ENCODE peak calls at places on chromosome 15, in nine cellular contexts. One of them, this sample, is unnamed.

GRCh38 chr15:89444855-89445254 is 51.5 kb downstream of the RHCG start:
- DNase-seq in KG1: no peak
- DNase-seq in activated CD4-positive, alpha-beta memory T cell treated with anti-CD3 and anti-CD28 coated beads, Interleukin-2, amount 10 ng/mL, durations not matched to agents 7 days and 5 days: no peak
- DNase-seq in stimulated activated naive CD8-positive, alpha-beta T cell treated with anti-CD3 and anti-CD28 coated beads, Interleukin-15, amount 100 ng/mL, for 72 hours: no peak
- DNase-seq in substantia nigra: no peak
- DNase-seq in NCI-H1092 treated with DMSO at 0.1 percent for 48 hours: peak
- DNase-seq in AG09319: no peak
- DNase-seq in fibroblast of villous mesenchyme: no peak
- DNase-seq in HTR-8/SVneo: no peak
- DNase-seq in this sample: no peak

GRCh38 chr15:45116482-45117326 is 2.6 kb downstream of the DUOXA2 start:
- DNase-seq in KG1: no peak
- DNase-seq in activated CD4-positive, alpha-beta memory T cell treated with anti-CD3 and anti-CD28 coated beads, Interleukin-2, amount 10 ng/mL, durations not matched to agents 7 days and 5 days: no peak
- DNase-seq in stimulated activated naive CD8-positive, alpha-beta T cell treated with anti-CD3 and anti-CD28 coated beads, Interleukin-15, amount 100 ng/mL, for 72 hours: no peak
- DNase-seq in substantia nigra: no peak
- DNase-seq in NCI-H1092 treated with DMSO at 0.1 percent for 48 hours: no peak
- DNase-seq in AG09319: no peak
- DNase-seq in fibroblast of villous mesenchyme: no peak
- DNase-seq in HTR-8/SVneo: no peak
- DNase-seq in this sample: peak

GRCh38 chr15:57732526-57733331 is 26.2 kb downstream of the POLR2M start:
- DNase-seq in KG1: peak
- DNase-seq in activated CD4-positive, alpha-beta memory T cell treated with anti-CD3 and anti-CD28 coated beads, Interleukin-2, amount 10 ng/mL, durations not matched to agents 7 days and 5 days: peak
- DNase-seq in stimulated activated naive CD8-positive, alpha-beta T cell treated with anti-CD3 and anti-CD28 coated beads, Interleukin-15, amount 100 ng/mL, for 72 hours: peak
- DNase-seq in substantia nigra: peak
- DNase-seq in NCI-H1092 treated with DMSO at 0.1 percent for 48 hours: peak
- DNase-seq in AG09319: no peak
- DNase-seq in fibroblast of villous mesenchyme: peak
- DNase-seq in HTR-8/SVneo: peak
- DNase-seq in this sample: peak

GRCh38 chr15:74383695-74384565 is 16.5 kb upstream of the CYP11A1 start:
- DNase-seq in KG1: no peak
- DNase-seq in activated CD4-positive, alpha-beta memory T cell treated with anti-CD3 and anti-CD28 coated beads, Interleukin-2, amount 10 ng/mL, durations not matched to agents 7 days and 5 days: peak
- DNase-seq in stimulated activated naive CD8-positive, alpha-beta T cell treated with anti-CD3 and anti-CD28 coated beads, Interleukin-15, amount 100 ng/mL, for 72 hours: peak
- DNase-seq in substantia nigra: no peak
- DNase-seq in NCI-H1092 treated with DMSO at 0.1 percent for 48 hours: no peak
- DNase-seq in AG09319: no peak
- DNase-seq in fibroblast of villous mesenchyme: no peak
- DNase-seq in HTR-8/SVneo: no peak
- DNase-seq in this sample: peak

GRCh38 chr15:100998630-100999029 is 79.5 kb downstream of the LRRK1 start:
- DNase-seq in KG1: no peak
- DNase-seq in activated CD4-positive, alpha-beta memory T cell treated with anti-CD3 and anti-CD28 coated beads, Interleukin-2, amount 10 ng/mL, durations not matched to agents 7 days and 5 days: no peak
- DNase-seq in stimulated activated naive CD8-positive, alpha-beta T cell treated with anti-CD3 and anti-CD28 coated beads, Interleukin-15, amount 100 ng/mL, for 72 hours: no peak
- DNase-seq in substantia nigra: no peak
- DNase-seq in NCI-H1092 treated with DMSO at 0.1 percent for 48 hours: no peak
- DNase-seq in AG09319: no peak
- DNase-seq in fibroblast of villous mesenchyme: no peak
- DNase-seq in HTR-8/SVneo: no peak
- DNase-seq in this sample: no peak

GRCh38 chr15:44798815-44799214 is 62.5 kb downstream of the TRIM69 start:
- DNase-seq in KG1: no peak
- DNase-seq in activated CD4-positive, alpha-beta memory T cell treated with anti-CD3 and anti-CD28 coated beads, Interleukin-2, amount 10 ng/mL, durations not matched to agents 7 days and 5 days: no peak
- DNase-seq in stimulated activated naive CD8-positive, alpha-beta T cell treated with anti-CD3 and anti-CD28 coated beads, Interleukin-15, amount 100 ng/mL, for 72 hours: no peak
- DNase-seq in substantia nigra: no peak
- DNase-seq in NCI-H1092 treated with DMSO at 0.1 percent for 48 hours: peak
- DNase-seq in AG09319: no peak
- DNase-seq in fibroblast of villous mesenchyme: no peak
- DNase-seq in HTR-8/SVneo: no peak
- DNase-seq in this sample: no peak

GRCh38 chr15:22954798-22955543 is 25.2 kb downstream of the CYFIP1 start:
- DNase-seq in KG1: no peak
- DNase-seq in activated CD4-positive, alpha-beta memory T cell treated with anti-CD3 and anti-CD28 coated beads, Interleukin-2, amount 10 ng/mL, durations not matched to agents 7 days and 5 days: no peak
- DNase-seq in stimulated activated naive CD8-positive, alpha-beta T cell treated with anti-CD3 and anti-CD28 coated beads, Interleukin-15, amount 100 ng/mL, for 72 hours: no peak
- DNase-seq in substantia nigra: no peak
- DNase-seq in NCI-H1092 treated with DMSO at 0.1 percent for 48 hours: no peak
- DNase-seq in AG09319: no peak
- DNase-seq in fibroblast of villous mesenchyme: no peak
- DNase-seq in HTR-8/SVneo: no peak
- DNase-seq in this sample: no peak

GRCh38 chr15:49145651-49146609 is 9.5 kb downstream of the COPS2 start:
- DNase-seq in KG1: peak
- DNase-seq in activated CD4-positive, alpha-beta memory T cell treated with anti-CD3 and anti-CD28 coated beads, Interleukin-2, amount 10 ng/mL, durations not matched to agents 7 days and 5 days: peak
- DNase-seq in stimulated activated naive CD8-positive, alpha-beta T cell treated with anti-CD3 and anti-CD28 coated beads, Interleukin-15, amount 100 ng/mL, for 72 hours: no peak
- DNase-seq in substantia nigra: no peak
- DNase-seq in NCI-H1092 treated with DMSO at 0.1 percent for 48 hours: peak
- DNase-seq in AG09319: peak
- DNase-seq in fibroblast of villous mesenchyme: peak
- DNase-seq in HTR-8/SVneo: peak
- DNase-seq in this sample: no peak

GRCh38 chr15:64841258-64842098 is at the start of gene PLEKHO2:
- DNase-seq in KG1: peak
- DNase-seq in activated CD4-positive, alpha-beta memory T cell treated with anti-CD3 and anti-CD28 coated beads, Interleukin-2, amount 10 ng/mL, durations not matched to agents 7 days and 5 days: peak
- DNase-seq in stimulated activated naive CD8-positive, alpha-beta T cell treated with anti-CD3 and anti-CD28 coated beads, Interleukin-15, amount 100 ng/mL, for 72 hours: peak
- DNase-seq in substantia nigra: peak
- DNase-seq in NCI-H1092 treated with DMSO at 0.1 percent for 48 hours: peak
- DNase-seq in AG09319: peak
- DNase-seq in fibroblast of villous mesenchyme: peak
- DNase-seq in HTR-8/SVneo: peak
- DNase-seq in this sample: peak

GRCh38 chr15:81000144-81000625 is 538 bp upstream of the TLNRD1 start:
- DNase-seq in KG1: no peak
- DNase-seq in activated CD4-positive, alpha-beta memory T cell treated with anti-CD3 and anti-CD28 coated beads, Interleukin-2, amount 10 ng/mL, durations not matched to agents 7 days and 5 days: no peak
- DNase-seq in stimulated activated naive CD8-positive, alpha-beta T cell treated with anti-CD3 and anti-CD28 coated beads, Interleukin-15, amount 100 ng/mL, for 72 hours: no peak
- DNase-seq in substantia nigra: no peak
- DNase-seq in NCI-H1092 treated with DMSO at 0.1 percent for 48 hours: peak
- DNase-seq in AG09319: no peak
- DNase-seq in fibroblast of villous mesenchyme: no peak
- DNase-seq in HTR-8/SVneo: no peak
- DNase-seq in this sample: no peak

GRCh38 chr15:66651913-66652642 is 50.0 kb upstream of the SMAD6 start:
- DNase-seq in KG1: no peak
- DNase-seq in activated CD4-positive, alpha-beta memory T cell treated with anti-CD3 and anti-CD28 coated beads, Interleukin-2, amount 10 ng/mL, durations not matched to agents 7 days and 5 days: no peak
- DNase-seq in stimulated activated naive CD8-positive, alpha-beta T cell treated with anti-CD3 and anti-CD28 coated beads, Interleukin-15, amount 100 ng/mL, for 72 hours: no peak
- DNase-seq in substantia nigra: no peak
- DNase-seq in NCI-H1092 treated with DMSO at 0.1 percent for 48 hours: no peak
- DNase-seq in AG09319: no peak
- DNase-seq in fibroblast of villous mesenchyme: no peak
- DNase-seq in HTR-8/SVneo: no peak
- DNase-seq in this sample: no peak

GRCh38 chr15:25905140-25905539 is 42.0 kb upstream of the ATP10A start:
- DNase-seq in KG1: no peak
- DNase-seq in activated CD4-positive, alpha-beta memory T cell treated with anti-CD3 and anti-CD28 coated beads, Interleukin-2, amount 10 ng/mL, durations not matched to agents 7 days and 5 days: no peak
- DNase-seq in stimulated activated naive CD8-positive, alpha-beta T cell treated with anti-CD3 and anti-CD28 coated beads, Interleukin-15, amount 100 ng/mL, for 72 hours: peak
- DNase-seq in substantia nigra: no peak
- DNase-seq in NCI-H1092 treated with DMSO at 0.1 percent for 48 hours: no peak
- DNase-seq in AG09319: peak
- DNase-seq in fibroblast of villous mesenchyme: peak
- DNase-seq in HTR-8/SVneo: no peak
- DNase-seq in this sample: peak

GRCh38 chr15:67189326-67190051 is 65.0 kb downstream of the AAGAB start:
- DNase-seq in KG1: no peak
- DNase-seq in activated CD4-positive, alpha-beta memory T cell treated with anti-CD3 and anti-CD28 coated beads, Interleukin-2, amount 10 ng/mL, durations not matched to agents 7 days and 5 days: peak
- DNase-seq in stimulated activated naive CD8-positive, alpha-beta T cell treated with anti-CD3 and anti-CD28 coated beads, Interleukin-15, amount 100 ng/mL, for 72 hours: no peak
- DNase-seq in substantia nigra: no peak
- DNase-seq in NCI-H1092 treated with DMSO at 0.1 percent for 48 hours: no peak
- DNase-seq in AG09319: no peak
- DNase-seq in fibroblast of villous mesenchyme: no peak
- DNase-seq in HTR-8/SVneo: no peak
- DNase-seq in this sample: peak

GRCh38 chr15:43648649-43649429 is at the start of gene CATSPER2:
- DNase-seq in KG1: no peak
- DNase-seq in activated CD4-positive, alpha-beta memory T cell treated with anti-CD3 and anti-CD28 coated beads, Interleukin-2, amount 10 ng/mL, durations not matched to agents 7 days and 5 days: no peak
- DNase-seq in stimulated activated naive CD8-positive, alpha-beta T cell treated with anti-CD3 and anti-CD28 coated beads, Interleukin-15, amount 100 ng/mL, for 72 hours: no peak
- DNase-seq in substantia nigra: no peak
- DNase-seq in NCI-H1092 treated with DMSO at 0.1 percent for 48 hours: no peak
- DNase-seq in AG09319: no peak
- DNase-seq in fibroblast of villous mesenchyme: no peak
- DNase-seq in HTR-8/SVneo: no peak
- DNase-seq in this sample: no peak

GRCh38 chr15:85171736-85172135 is 190.1 kb downstream of the PDE8A start:
- DNase-seq in KG1: no peak
- DNase-seq in activated CD4-positive, alpha-beta memory T cell treated with anti-CD3 and anti-CD28 coated beads, Interleukin-2, amount 10 ng/mL, durations not matched to agents 7 days and 5 days: no peak
- DNase-seq in stimulated activated naive CD8-positive, alpha-beta T cell treated with anti-CD3 and anti-CD28 coated beads, Interleukin-15, amount 100 ng/mL, for 72 hours: no peak
- DNase-seq in substantia nigra: no peak
- DNase-seq in NCI-H1092 treated with DMSO at 0.1 percent for 48 hours: no peak
- DNase-seq in AG09319: no peak
- DNase-seq in fibroblast of villous mesenchyme: peak
- DNase-seq in HTR-8/SVneo: no peak
- DNase-seq in this sample: no peak

GRCh38 chr15:74396445-74397238 is 29.2 kb upstream of the CYP11A1 start:
- DNase-seq in KG1: no peak
- DNase-seq in activated CD4-positive, alpha-beta memory T cell treated with anti-CD3 and anti-CD28 coated beads, Interleukin-2, amount 10 ng/mL, durations not matched to agents 7 days and 5 days: no peak
- DNase-seq in stimulated activated naive CD8-positive, alpha-beta T cell treated with anti-CD3 and anti-CD28 coated beads, Interleukin-15, amount 100 ng/mL, for 72 hours: peak
- DNase-seq in substantia nigra: peak
- DNase-seq in NCI-H1092 treated with DMSO at 0.1 percent for 48 hours: no peak
- DNase-seq in AG09319: no peak
- DNase-seq in fibroblast of villous mesenchyme: no peak
- DNase-seq in HTR-8/SVneo: no peak
- DNase-seq in this sample: peak

GRCh38 chr15:78313383-78313782 is 14.0 kb upstream of the SKIC8 start:
- DNase-seq in KG1: no peak
- DNase-seq in activated CD4-positive, alpha-beta memory T cell treated with anti-CD3 and anti-CD28 coated beads, Interleukin-2, amount 10 ng/mL, durations not matched to agents 7 days and 5 days: no peak
- DNase-seq in stimulated activated naive CD8-positive, alpha-beta T cell treated with anti-CD3 and anti-CD28 coated beads, Interleukin-15, amount 100 ng/mL, for 72 hours: no peak
- DNase-seq in substantia nigra: no peak
- DNase-seq in NCI-H1092 treated with DMSO at 0.1 percent for 48 hours: no peak
- DNase-seq in AG09319: no peak
- DNase-seq in fibroblast of villous mesenchyme: no peak
- DNase-seq in HTR-8/SVneo: no peak
- DNase-seq in this sample: no peak

GRCh38 chr15:57375827-57376694 is at the start of gene CGNL1:
- DNase-seq in KG1: no peak
- DNase-seq in activated CD4-positive, alpha-beta memory T cell treated with anti-CD3 and anti-CD28 coated beads, Interleukin-2, amount 10 ng/mL, durations not matched to agents 7 days and 5 days: no peak
- DNase-seq in stimulated activated naive CD8-positive, alpha-beta T cell treated with anti-CD3 and anti-CD28 coated beads, Interleukin-15, amount 100 ng/mL, for 72 hours: no peak
- DNase-seq in substantia nigra: no peak
- DNase-seq in NCI-H1092 treated with DMSO at 0.1 percent for 48 hours: peak
- DNase-seq in AG09319: no peak
- DNase-seq in fibroblast of villous mesenchyme: no peak
- DNase-seq in HTR-8/SVneo: peak
- DNase-seq in this sample: no peak

GRCh38 chr15:96344706-96345559 is 14.4 kb downstream of the NR2F2 start:
- DNase-seq in KG1: no peak
- DNase-seq in activated CD4-positive, alpha-beta memory T cell treated with anti-CD3 and anti-CD28 coated beads, Interleukin-2, amount 10 ng/mL, durations not matched to agents 7 days and 5 days: no peak
- DNase-seq in stimulated activated naive CD8-positive, alpha-beta T cell treated with anti-CD3 and anti-CD28 coated beads, Interleukin-15, amount 100 ng/mL, for 72 hours: no peak
- DNase-seq in substantia nigra: no peak
- DNase-seq in NCI-H1092 treated with DMSO at 0.1 percent for 48 hours: no peak
- DNase-seq in AG09319: no peak
- DNase-seq in fibroblast of villous mesenchyme: peak
- DNase-seq in HTR-8/SVneo: no peak
- DNase-seq in this sample: no peak

GRCh38 chr15:76163429-76164020 is 103.7 kb downstream of the TMEM266 start:
- DNase-seq in KG1: no peak
- DNase-seq in activated CD4-positive, alpha-beta memory T cell treated with anti-CD3 and anti-CD28 coated beads, Interleukin-2, amount 10 ng/mL, durations not matched to agents 7 days and 5 days: no peak
- DNase-seq in stimulated activated naive CD8-positive, alpha-beta T cell treated with anti-CD3 and anti-CD28 coated beads, Interleukin-15, amount 100 ng/mL, for 72 hours: no peak
- DNase-seq in substantia nigra: no peak
- DNase-seq in NCI-H1092 treated with DMSO at 0.1 percent for 48 hours: no peak
- DNase-seq in AG09319: peak
- DNase-seq in fibroblast of villous mesenchyme: peak
- DNase-seq in HTR-8/SVneo: no peak
- DNase-seq in this sample: no peak

GRCh38 chr15:75532413-75533250 is 46.5 kb downstream of the PTPN9 start:
- DNase-seq in KG1: no peak
- DNase-seq in activated CD4-positive, alpha-beta memory T cell treated with anti-CD3 and anti-CD28 coated beads, Interleukin-2, amount 10 ng/mL, durations not matched to agents 7 days and 5 days: no peak
- DNase-seq in stimulated activated naive CD8-positive, alpha-beta T cell treated with anti-CD3 and anti-CD28 coated beads, Interleukin-15, amount 100 ng/mL, for 72 hours: no peak
- DNase-seq in substantia nigra: no peak
- DNase-seq in NCI-H1092 treated with DMSO at 0.1 percent for 48 hours: no peak
- DNase-seq in AG09319: peak
- DNase-seq in fibroblast of villous mesenchyme: peak
- DNase-seq in HTR-8/SVneo: peak
- DNase-seq in this sample: no peak

GRCh38 chr15:34349769-34350168 is 6.7 kb downstream of the NUTM1 start:
- DNase-seq in KG1: no peak
- DNase-seq in activated CD4-positive, alpha-beta memory T cell treated with anti-CD3 and anti-CD28 coated beads, Interleukin-2, amount 10 ng/mL, durations not matched to agents 7 days and 5 days: no peak
- DNase-seq in stimulated activated naive CD8-positive, alpha-beta T cell treated with anti-CD3 and anti-CD28 coated beads, Interleukin-15, amount 100 ng/mL, for 72 hours: no peak
- DNase-seq in substantia nigra: no peak
- DNase-seq in NCI-H1092 treated with DMSO at 0.1 percent for 48 hours: no peak
- DNase-seq in AG09319: no peak
- DNase-seq in fibroblast of villous mesenchyme: no peak
- DNase-seq in HTR-8/SVneo: no peak
- DNase-seq in this sample: no peak

GRCh38 chr15:33113666-33114483 is 80.6 kb downstream of the FMN1 start:
- DNase-seq in KG1: no peak
- DNase-seq in activated CD4-positive, alpha-beta memory T cell treated with anti-CD3 and anti-CD28 coated beads, Interleukin-2, amount 10 ng/mL, durations not matched to agents 7 days and 5 days: no peak
- DNase-seq in stimulated activated naive CD8-positive, alpha-beta T cell treated with anti-CD3 and anti-CD28 coated beads, Interleukin-15, amount 100 ng/mL, for 72 hours: no peak
- DNase-seq in substantia nigra: no peak
- DNase-seq in NCI-H1092 treated with DMSO at 0.1 percent for 48 hours: no peak
- DNase-seq in AG09319: no peak
- DNase-seq in fibroblast of villous mesenchyme: no peak
- DNase-seq in HTR-8/SVneo: peak
- DNase-seq in this sample: no peak

GRCh38 chr15:32715276-32715675 is 2.5 kb upstream of the GREM1 start:
- DNase-seq in KG1: no peak
- DNase-seq in activated CD4-positive, alpha-beta memory T cell treated with anti-CD3 and anti-CD28 coated beads, Interleukin-2, amount 10 ng/mL, durations not matched to agents 7 days and 5 days: no peak
- DNase-seq in stimulated activated naive CD8-positive, alpha-beta T cell treated with anti-CD3 and anti-CD28 coated beads, Interleukin-15, amount 100 ng/mL, for 72 hours: no peak
- DNase-seq in substantia nigra: no peak
- DNase-seq in NCI-H1092 treated with DMSO at 0.1 percent for 48 hours: no peak
- DNase-seq in AG09319: no peak
- DNase-seq in fibroblast of villous mesenchyme: peak
- DNase-seq in HTR-8/SVneo: no peak
- DNase-seq in this sample: no peak

GRCh38 chr15:42863572-42864239 is 56.9 kb downstream of the TTBK2 start:
- DNase-seq in KG1: no peak
- DNase-seq in activated CD4-positive, alpha-beta memory T cell treated with anti-CD3 and anti-CD28 coated beads, Interleukin-2, amount 10 ng/mL, durations not matched to agents 7 days and 5 days: no peak
- DNase-seq in stimulated activated naive CD8-positive, alpha-beta T cell treated with anti-CD3 and anti-CD28 coated beads, Interleukin-15, amount 100 ng/mL, for 72 hours: no peak
- DNase-seq in substantia nigra: no peak
- DNase-seq in NCI-H1092 treated with DMSO at 0.1 percent for 48 hours: peak
- DNase-seq in AG09319: no peak
- DNase-seq in fibroblast of villous mesenchyme: no peak
- DNase-seq in HTR-8/SVneo: no peak
- DNase-seq in this sample: no peak

GRCh38 chr15:90184119-90184785 is 16.9 kb upstream of the SEMA4B start:
- DNase-seq in KG1: no peak
- DNase-seq in activated CD4-positive, alpha-beta memory T cell treated with anti-CD3 and anti-CD28 coated beads, Interleukin-2, amount 10 ng/mL, durations not matched to agents 7 days and 5 days: peak
- DNase-seq in stimulated activated naive CD8-positive, alpha-beta T cell treated with anti-CD3 and anti-CD28 coated beads, Interleukin-15, amount 100 ng/mL, for 72 hours: no peak
- DNase-seq in substantia nigra: no peak
- DNase-seq in NCI-H1092 treated with DMSO at 0.1 percent for 48 hours: peak
- DNase-seq in AG09319: no peak
- DNase-seq in fibroblast of villous mesenchyme: peak
- DNase-seq in HTR-8/SVneo: no peak
- DNase-seq in this sample: peak

GRCh38 chr15:70569139-70569717 is 194.1 kb downstream of the UACA start:
- DNase-seq in KG1: no peak
- DNase-seq in activated CD4-positive, alpha-beta memory T cell treated with anti-CD3 and anti-CD28 coated beads, Interleukin-2, amount 10 ng/mL, durations not matched to agents 7 days and 5 days: no peak
- DNase-seq in stimulated activated naive CD8-positive, alpha-beta T cell treated with anti-CD3 and anti-CD28 coated beads, Interleukin-15, amount 100 ng/mL, for 72 hours: no peak
- DNase-seq in substantia nigra: no peak
- DNase-seq in NCI-H1092 treated with DMSO at 0.1 percent for 48 hours: peak
- DNase-seq in AG09319: peak
- DNase-seq in fibroblast of villous mesenchyme: peak
- DNase-seq in HTR-8/SVneo: peak
- DNase-seq in this sample: peak

GRCh38 chr15:48578965-48579364 is 66.5 kb downstream of the FBN1 start:
- DNase-seq in KG1: no peak
- DNase-seq in activated CD4-positive, alpha-beta memory T cell treated with anti-CD3 and anti-CD28 coated beads, Interleukin-2, amount 10 ng/mL, durations not matched to agents 7 days and 5 days: no peak
- DNase-seq in stimulated activated naive CD8-positive, alpha-beta T cell treated with anti-CD3 and anti-CD28 coated beads, Interleukin-15, amount 100 ng/mL, for 72 hours: no peak
- DNase-seq in substantia nigra: no peak
- DNase-seq in NCI-H1092 treated with DMSO at 0.1 percent for 48 hours: no peak
- DNase-seq in AG09319: no peak
- DNase-seq in fibroblast of villous mesenchyme: no peak
- DNase-seq in HTR-8/SVneo: no peak
- DNase-seq in this sample: no peak

GRCh38 chr15:99122831-99123705 is 18.2 kb downstream of the SYNM start:
- DNase-seq in KG1: no peak
- DNase-seq in activated CD4-positive, alpha-beta memory T cell treated with anti-CD3 and anti-CD28 coated beads, Interleukin-2, amount 10 ng/mL, durations not matched to agents 7 days and 5 days: no peak
- DNase-seq in stimulated activated naive CD8-positive, alpha-beta T cell treated with anti-CD3 and anti-CD28 coated beads, Interleukin-15, amount 100 ng/mL, for 72 hours: no peak
- DNase-seq in substantia nigra: no peak
- DNase-seq in NCI-H1092 treated with DMSO at 0.1 percent for 48 hours: no peak
- DNase-seq in AG09319: no peak
- DNase-seq in fibroblast of villous mesenchyme: no peak
- DNase-seq in HTR-8/SVneo: no peak
- DNase-seq in this sample: no peak

GRCh38 chr15:72487070-72487797 is 13.1 kb downstream of the ARIH1 start:
- DNase-seq in KG1: no peak
- DNase-seq in activated CD4-positive, alpha-beta memory T cell treated with anti-CD3 and anti-CD28 coated beads, Interleukin-2, amount 10 ng/mL, durations not matched to agents 7 days and 5 days: no peak
- DNase-seq in stimulated activated naive CD8-positive, alpha-beta T cell treated with anti-CD3 and anti-CD28 coated beads, Interleukin-15, amount 100 ng/mL, for 72 hours: no peak
- DNase-seq in substantia nigra: no peak
- DNase-seq in NCI-H1092 treated with DMSO at 0.1 percent for 48 hours: no peak
- DNase-seq in AG09319: no peak
- DNase-seq in fibroblast of villous mesenchyme: no peak
- DNase-seq in HTR-8/SVneo: no peak
- DNase-seq in this sample: no peak

GRCh38 chr15:68644088-68644904 is 65.5 kb downstream of the CORO2B start:
- DNase-seq in KG1: no peak
- DNase-seq in activated CD4-positive, alpha-beta memory T cell treated with anti-CD3 and anti-CD28 coated beads, Interleukin-2, amount 10 ng/mL, durations not matched to agents 7 days and 5 days: no peak
- DNase-seq in stimulated activated naive CD8-positive, alpha-beta T cell treated with anti-CD3 and anti-CD28 coated beads, Interleukin-15, amount 100 ng/mL, for 72 hours: no peak
- DNase-seq in substantia nigra: no peak
- DNase-seq in NCI-H1092 treated with DMSO at 0.1 percent for 48 hours: no peak
- DNase-seq in AG09319: peak
- DNase-seq in fibroblast of villous mesenchyme: peak
- DNase-seq in HTR-8/SVneo: no peak
- DNase-seq in this sample: no peak

This sample was measured in stimulated activated CD8-positive, alpha-beta memory T cell treated with anti-CD3 and anti-CD28 coated beads, Interleukin-4, amount 100 ng/mL, for 48 hours.